ENCODE peak calls at places on chromosomes 11 and 22, in ten cellular contexts. One of them, this sample, is unnamed.

GRCh38 chr11:60899021-60899936 is 7.1 kb downstream of the PRPF19 start:
- DNase-seq in stomach: peak
- DNase-seq in lower lobe of right lung: no peak
- DNase-seq in lung: no peak
- DNase-seq in A549: peak
- DNase-seq in tibial artery: no peak
- DNase-seq in H9: peak
- DNase-seq in endodermal cell: peak
- DNase-seq in cardiac muscle cell: peak
- DNase-seq in adrenal gland: peak
- DNase-seq in this sample: peak

GRCh38 chr11:69195819-69196218 is 40.1 kb downstream of the SMIM38 start:
- DNase-seq in stomach: no peak
- DNase-seq in lower lobe of right lung: no peak
- DNase-seq in lung: no peak
- DNase-seq in A549: no peak
- DNase-seq in tibial artery: no peak
- DNase-seq in H9: no peak
- DNase-seq in endodermal cell: no peak
- DNase-seq in cardiac muscle cell: no peak
- DNase-seq in adrenal gland: no peak
- DNase-seq in this sample: no peak

GRCh38 chr22:42343136-42343484 is 72.7 kb upstream of the TCF20 start:
- DNase-seq in stomach: no peak
- DNase-seq in lower lobe of right lung: no peak
- DNase-seq in lung: no peak
- DNase-seq in A549: peak
- DNase-seq in tibial artery: no peak
- DNase-seq in H9: no peak
- DNase-seq in endodermal cell: no peak
- DNase-seq in cardiac muscle cell: peak
- DNase-seq in adrenal gland: no peak
- DNase-seq in this sample: no peak

GRCh38 chr11:127226959-127227358 is 226.4 kb upstream of the KIRREL3 start:
- DNase-seq in stomach: no peak
- DNase-seq in lower lobe of right lung: no peak
- DNase-seq in lung: no peak
- DNase-seq in A549: no peak
- DNase-seq in tibial artery: no peak
- DNase-seq in H9: no peak
- DNase-seq in endodermal cell: no peak
- DNase-seq in cardiac muscle cell: no peak
- DNase-seq in adrenal gland: no peak
- DNase-seq in this sample: no peak

GRCh38 chr22:38862375-38863329 is 9.4 kb downstream of the CBX6 start:
- DNase-seq in stomach: no peak
- DNase-seq in lower lobe of right lung: peak
- DNase-seq in lung: no peak
- DNase-seq in A549: no peak
- DNase-seq in tibial artery: peak
- DNase-seq in H9: peak
- DNase-seq in endodermal cell: peak
- DNase-seq in cardiac muscle cell: peak
- DNase-seq in adrenal gland: peak
- DNase-seq in this sample: peak

GRCh38 chr22:23397008-23397617 is 183.0 kb downstream of the IGLL1 start:
- DNase-seq in stomach: no peak
- DNase-seq in lower lobe of right lung: peak
- DNase-seq in lung: no peak
- DNase-seq in A549: no peak
- DNase-seq in tibial artery: peak
- DNase-seq in H9: no peak
- DNase-seq in endodermal cell: no peak
- DNase-seq in cardiac muscle cell: no peak
- DNase-seq in adrenal gland: no peak
- DNase-seq in this sample: no peak

GRCh38 chr22:35601743-35602633 is 15.1 kb downstream of the MB start:
- DNase-seq in stomach: no peak
- DNase-seq in lower lobe of right lung: peak
- DNase-seq in lung: peak
- DNase-seq in A549: peak
- DNase-seq in tibial artery: peak
- DNase-seq in H9: no peak
- DNase-seq in endodermal cell: no peak
- DNase-seq in cardiac muscle cell: no peak
- DNase-seq in adrenal gland: peak
- DNase-seq in this sample: no peak

GRCh38 chr22:37023743-37024338 is 4.3 kb downstream of the MPST start:
- DNase-seq in stomach: no peak
- DNase-seq in lower lobe of right lung: no peak
- DNase-seq in lung: no peak
- DNase-seq in A549: no peak
- DNase-seq in tibial artery: no peak
- DNase-seq in H9: no peak
- DNase-seq in endodermal cell: no peak
- DNase-seq in cardiac muscle cell: no peak
- DNase-seq in adrenal gland: no peak
- DNase-seq in this sample: no peak

GRCh38 chr11:8066036-8066910 is 14.7 kb upstream of the TUB start:
- DNase-seq in stomach: peak
- DNase-seq in lower lobe of right lung: no peak
- DNase-seq in lung: no peak
- DNase-seq in A549: no peak
- DNase-seq in tibial artery: peak
- DNase-seq in H9: no peak
- DNase-seq in endodermal cell: peak
- DNase-seq in cardiac muscle cell: no peak
- DNase-seq in adrenal gland: no peak
- DNase-seq in this sample: no peak
- H3K27ac ChIP-seq in stomach: no peak
- H3K27ac ChIP-seq in lower lobe of right lung: no peak
- H3K27ac ChIP-seq in lung: no peak
- H3K27ac ChIP-seq in A549: no peak
- H3K27ac ChIP-seq in tibial artery: no peak
- H3K27ac ChIP-seq in H9: no peak
- H3K27ac ChIP-seq in endodermal cell: no peak
- H3K27ac ChIP-seq in cardiac muscle cell: no peak
- H3K27ac ChIP-seq in adrenal gland: no peak
- H3K27ac ChIP-seq in this sample: no peak

DNA sequence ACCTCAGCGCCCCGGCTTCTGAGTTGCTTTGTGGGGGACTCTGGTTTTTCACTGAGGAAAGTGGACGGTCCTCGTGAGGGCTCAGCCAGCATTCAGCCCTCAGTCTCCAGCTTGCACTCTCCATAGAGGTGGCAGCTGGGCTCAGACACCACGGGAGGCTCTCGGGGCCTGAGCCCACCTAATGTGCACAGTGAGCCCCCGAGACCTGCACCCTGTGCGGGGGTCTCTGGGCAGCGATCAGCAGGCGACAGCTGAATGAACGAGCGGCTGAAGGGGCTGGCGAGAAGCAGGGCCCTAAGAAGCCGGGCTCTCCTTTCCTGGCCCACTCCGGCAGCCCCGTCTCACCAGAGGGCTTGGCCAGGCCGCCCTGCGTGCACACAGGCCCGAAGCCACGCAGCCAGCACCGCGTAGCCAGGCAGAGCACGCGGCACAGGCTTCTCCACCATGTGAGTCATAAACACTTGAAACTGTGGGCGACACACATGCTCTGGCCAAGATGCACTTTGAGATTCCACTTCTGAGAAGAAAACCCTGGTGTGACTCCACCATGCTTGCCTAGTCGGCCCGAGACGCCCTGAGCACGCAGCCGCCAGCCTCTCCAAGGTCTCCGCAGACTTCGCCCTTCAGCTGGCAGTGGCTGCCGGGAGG is 28.0 kb downstream of the TOLLIP start:
- DNase-seq in stomach: no peak
- DNase-seq in lower lobe of right lung: peak
- DNase-seq in lung: no peak
- DNase-seq in A549: no peak
- DNase-seq in tibial artery: no peak
- DNase-seq in H9: no peak
- DNase-seq in endodermal cell: no peak
- DNase-seq in cardiac muscle cell: no peak
- DNase-seq in adrenal gland: no peak
- DNase-seq in this sample: no peak
- H3K27ac ChIP-seq in stomach: no peak
- H3K27ac ChIP-seq in lower lobe of right lung: peak
- H3K27ac ChIP-seq in lung: no peak
- H3K27ac ChIP-seq in A549: no peak
- H3K27ac ChIP-seq in tibial artery: no peak
- H3K27ac ChIP-seq in H9: no peak
- H3K27ac ChIP-seq in endodermal cell: peak
- H3K27ac ChIP-seq in cardiac muscle cell: no peak
- H3K27ac ChIP-seq in adrenal gland: no peak
- H3K27ac ChIP-seq in this sample: no peak

GRCh38 chr11:16001044-16001568 is 355.2 kb downstream of the SOX6 start:
- DNase-seq in stomach: no peak
- DNase-seq in lower lobe of right lung: no peak
- DNase-seq in lung: no peak
- DNase-seq in A549: no peak
- DNase-seq in tibial artery: no peak
- DNase-seq in H9: no peak
- DNase-seq in endodermal cell: no peak
- DNase-seq in cardiac muscle cell: no peak
- DNase-seq in adrenal gland: no peak
- DNase-seq in this sample: no peak
- H3K27ac ChIP-seq in stomach: no peak
- H3K27ac ChIP-seq in lower lobe of right lung: peak
- H3K27ac ChIP-seq in lung: no peak
- H3K27ac ChIP-seq in A549: peak
- H3K27ac ChIP-seq in tibial artery: no peak
- H3K27ac ChIP-seq in H9: no peak
- H3K27ac ChIP-seq in endodermal cell: no peak
- H3K27ac ChIP-seq in cardiac muscle cell: no peak
- H3K27ac ChIP-seq in adrenal gland: no peak
- H3K27ac ChIP-seq in this sample: no peak

DNA sequence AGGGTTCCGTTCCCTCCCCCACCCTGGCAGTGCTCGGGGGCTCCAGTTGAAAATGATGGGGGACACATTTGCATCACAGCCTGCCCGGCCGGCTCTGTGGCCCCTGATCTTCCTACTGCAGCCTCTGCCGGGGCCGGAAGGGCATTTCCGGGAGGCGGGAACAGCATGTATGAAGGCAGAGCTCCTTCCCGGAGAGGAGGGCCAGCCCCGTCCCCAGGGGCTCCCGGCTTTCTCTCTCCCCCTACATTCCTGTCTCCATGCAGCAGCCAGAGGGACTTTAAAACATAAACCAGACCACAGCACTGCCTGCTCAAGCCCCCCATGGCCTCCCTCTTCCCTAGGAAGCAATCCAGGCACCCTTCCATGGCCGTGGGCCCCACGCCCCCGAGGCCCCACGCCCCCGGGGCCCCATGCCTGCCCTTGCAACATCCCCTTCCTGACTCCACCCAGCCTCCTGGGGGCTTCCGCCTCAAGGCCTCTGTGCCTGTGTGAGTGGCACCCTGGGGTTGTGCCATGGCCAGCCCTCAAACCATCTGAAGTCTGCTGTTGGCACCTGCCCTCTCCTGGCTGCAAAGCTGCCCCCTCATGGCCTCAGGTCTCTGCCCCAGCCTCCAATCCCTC is 73.1 kb downstream of the CDKN1C start:
- DNase-seq in stomach: no peak
- DNase-seq in lower lobe of right lung: peak
- DNase-seq in lung: no peak
- DNase-seq in A549: no peak
- DNase-seq in tibial artery: no peak
- DNase-seq in H9: no peak
- DNase-seq in endodermal cell: no peak
- DNase-seq in cardiac muscle cell: peak
- DNase-seq in adrenal gland: no peak
- DNase-seq in this sample: no peak
- H3K27ac ChIP-seq in stomach: no peak
- H3K27ac ChIP-seq in lower lobe of right lung: peak
- H3K27ac ChIP-seq in lung: peak
- H3K27ac ChIP-seq in A549: no peak
- H3K27ac ChIP-seq in tibial artery: no peak
- H3K27ac ChIP-seq in H9: no peak
- H3K27ac ChIP-seq in endodermal cell: no peak
- H3K27ac ChIP-seq in cardiac muscle cell: peak
- H3K27ac ChIP-seq in adrenal gland: peak
- H3K27ac ChIP-seq in this sample: no peak

GRCh38 chr22:43520632-43521039 is 108.8 kb downstream of the MPPED1 start:
- DNase-seq in stomach: no peak
- DNase-seq in lower lobe of right lung: no peak
- DNase-seq in lung: no peak
- DNase-seq in A549: no peak
- DNase-seq in tibial artery: no peak
- DNase-seq in H9: no peak
- DNase-seq in endodermal cell: no peak
- DNase-seq in cardiac muscle cell: no peak
- DNase-seq in adrenal gland: no peak
- DNase-seq in this sample: no peak

GRCh38 chr22:43526951-43527350 is 115.1 kb downstream of the MPPED1 start:
- DNase-seq in stomach: no peak
- DNase-seq in lower lobe of right lung: no peak
- DNase-seq in lung: no peak
- DNase-seq in A549: no peak
- DNase-seq in tibial artery: no peak
- DNase-seq in H9: no peak
- DNase-seq in endodermal cell: no peak
- DNase-seq in cardiac muscle cell: no peak
- DNase-seq in adrenal gland: no peak
- DNase-seq in this sample: no peak

GRCh38 chr22:43516996-43517635 is 105.3 kb downstream of the MPPED1 start:
- DNase-seq in stomach: no peak
- DNase-seq in lower lobe of right lung: peak
- DNase-seq in lung: no peak
- DNase-seq in A549: no peak
- DNase-seq in tibial artery: no peak
- DNase-seq in H9: no peak
- DNase-seq in endodermal cell: no peak
- DNase-seq in cardiac muscle cell: no peak
- DNase-seq in adrenal gland: no peak
- DNase-seq in this sample: no peak

GRCh38 chr22:43526117-43526655 is 114.4 kb downstream of the MPPED1 start:
- DNase-seq in stomach: no peak
- DNase-seq in lower lobe of right lung: no peak
- DNase-seq in lung: no peak
- DNase-seq in A549: no peak
- DNase-seq in tibial artery: no peak
- DNase-seq in H9: no peak
- DNase-seq in endodermal cell: no peak
- DNase-seq in cardiac muscle cell: no peak
- DNase-seq in adrenal gland: no peak
- DNase-seq in this sample: no peak

GRCh38 chr22:43521716-43522115 is 109.9 kb downstream of the MPPED1 start:
- DNase-seq in stomach: no peak
- DNase-seq in lower lobe of right lung: peak
- DNase-seq in lung: no peak
- DNase-seq in A549: peak
- DNase-seq in tibial artery: no peak
- DNase-seq in H9: no peak
- DNase-seq in endodermal cell: no peak
- DNase-seq in cardiac muscle cell: no peak
- DNase-seq in adrenal gland: no peak
- DNase-seq in this sample: no peak
- H3K27ac ChIP-seq in stomach: no peak
- H3K27ac ChIP-seq in lower lobe of right lung: no peak
- H3K27ac ChIP-seq in lung: no peak
- H3K27ac ChIP-seq in A549: no peak
- H3K27ac ChIP-seq in tibial artery: no peak
- H3K27ac ChIP-seq in H9: no peak
- H3K27ac ChIP-seq in endodermal cell: no peak
- H3K27ac ChIP-seq in cardiac muscle cell: no peak
- H3K27ac ChIP-seq in adrenal gland: no peak
- H3K27ac ChIP-seq in this sample: no peak

This sample was measured in substantia nigra.